ENCODE peak calls at places on chromosome X, in nine cellular contexts. R is heart right ventricle, T is uterus, M is OCI-LY7, Z is foreskin fibroblast, N is brain microvascular endothelial cell, E is dorsolateral prefrontal cortex, X is SK-N-SH, V is IMR-90. W is an unnamed sample.

GRCh38 chrX:37871626-37872302 is 24.4 kb upstream of the DYNLT3 start:
- DNase-seq in R (no peak), T (no peak), M (no peak), Z (peak), N (peak), E (no peak), X (no peak), V (peak), W (no peak)

GRCh38 chrX:110394653-110395052 is 36.0 kb downstream of the RTL9 start:
- DNase-seq in R (no peak), T (no peak), M (no peak), Z (peak), N (peak), E (no peak), X (no peak), V (peak), W (no peak)

GRCh38 chrX:69019073-69019890 is 146.0 kb downstream of the PJA1 start:
- DNase-seq in R (no peak), T (no peak), M (no peak), Z (no peak), N (no peak), E (no peak), X (no peak), V (no peak), W (no peak)

GRCh38 chrX:16517206-16517605 is 132.8 kb upstream of the S100G start:
- DNase-seq in R (no peak), T (no peak), M (no peak), Z (peak), N (no peak), E (no peak), X (no peak), V (peak), W (no peak)

GRCh38 chrX:103343105-103343504 is 13.1 kb downstream of the TCEAL7 start:
- DNase-seq in R (no peak), T (peak), M (peak), Z (peak), N (peak), E (no peak), X (peak), V (peak), W (no peak)

GRCh38 chrX:10633722-10634121 is 13.3 kb upstream of the MID1 start:
- DNase-seq in R (no peak), T (peak), M (no peak), Z (peak), N (peak), E (no peak), X (no peak), V (peak), W (no peak)

GRCh38 chrX:4851534-4851933 is 1138.1 kb upstream of the PRKX start:
- DNase-seq in R (no peak), T (no peak), M (no peak), Z (no peak), N (no peak), E (no peak), X (no peak), V (no peak), W (no peak)

GRCh38 chrX:1483843-1484637 is 31.3 kb upstream of the ASMTL start:
- DNase-seq in R (no peak), T (no peak), M (peak), Z (no peak), N (no peak), E (no peak), X (no peak), V (no peak), W (no peak)

GRCh38 chrX:69186651-69187050 is 21.4 kb upstream of the PJA1 start:
- DNase-seq in R (no peak), T (no peak), M (no peak), Z (no peak), N (no peak), E (no peak), X (no peak), V (no peak), W (no peak)

GRCh38 chrX:148382983-148383382 is 117.4 kb upstream of the AFF2 start:
- DNase-seq in R (no peak), T (no peak), M (no peak), Z (no peak), N (no peak), E (no peak), X (no peak), V (no peak), W (no peak)

GRCh38 chrX:151538190-151539122 is 25.0 kb upstream of the PASD1 start:
- DNase-seq in R (no peak), T (no peak), M (no peak), Z (no peak), N (no peak), E (no peak), X (no peak), V (no peak), W (no peak)

GRCh38 chrX:15277594-15277993 is 7.7 kb upstream of the ASB9 start:
- DNase-seq in R (no peak), T (no peak), M (no peak), Z (no peak), N (no peak), E (no peak), X (no peak), V (no peak), W (no peak)

GRCh38 chrX:123713434-123713833 is 19.4 kb downstream of the THOC2 start:
- DNase-seq in R (no peak), T (no peak), M (no peak), Z (no peak), N (no peak), E (no peak), X (no peak), V (no peak), W (no peak)

GRCh38 chrX:19638968-19639539 is 123.7 kb upstream of the MAP3K15 start:
- DNase-seq in R (no peak), T (no peak), M (no peak), Z (no peak), N (no peak), E (no peak), X (no peak), V (no peak), W (no peak)
- TF ChIP-seq CTCF in R (no peak), T (no peak), M (no peak), Z (no peak), N (no peak), E (no peak), X (peak), V (no peak), W (no peak)

GRCh38 chrX:136200466-136200865 is 50.7 kb downstream of the MAP7D3 start:
- DNase-seq in R (no peak), T (no peak), M (peak), Z (peak), N (no peak), E (no peak), X (no peak), V (peak), W (no peak)
- TF ChIP-seq CTCF in R (peak), T (no peak), M (peak), Z (peak), N (peak), E (no peak), X (peak), V (peak), W (no peak)

DNA sequence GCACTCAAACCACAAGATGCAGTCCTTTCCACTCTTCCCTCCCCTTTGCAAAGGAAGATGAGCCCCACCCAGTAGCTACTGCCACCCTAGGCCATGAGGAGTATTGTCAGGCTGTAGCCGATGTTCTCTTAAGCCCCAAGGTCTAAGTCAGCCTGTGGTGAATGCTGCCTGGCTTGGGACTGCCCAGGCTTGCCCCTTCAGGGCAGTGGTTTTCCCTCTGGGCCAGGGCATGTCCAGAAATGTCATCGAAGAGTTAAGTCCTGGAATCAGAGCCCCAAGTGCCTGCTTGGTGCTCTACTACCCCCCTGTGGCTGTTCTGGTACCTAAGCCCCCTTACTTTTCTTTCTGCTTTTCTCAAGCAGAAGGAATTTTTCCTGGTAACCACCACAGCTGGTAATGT is 11.8 kb upstream of the PGK1 start:
- DNase-seq in R (no peak), T (no peak), M (peak), Z (peak), N (peak), E (no peak), X (no peak), V (peak), W (no peak)
- TF ChIP-seq CTCF in R (no peak), T (no peak), M (peak), Z (peak), N (peak), E (no peak), X (peak), V (peak), W (peak)

DNA sequence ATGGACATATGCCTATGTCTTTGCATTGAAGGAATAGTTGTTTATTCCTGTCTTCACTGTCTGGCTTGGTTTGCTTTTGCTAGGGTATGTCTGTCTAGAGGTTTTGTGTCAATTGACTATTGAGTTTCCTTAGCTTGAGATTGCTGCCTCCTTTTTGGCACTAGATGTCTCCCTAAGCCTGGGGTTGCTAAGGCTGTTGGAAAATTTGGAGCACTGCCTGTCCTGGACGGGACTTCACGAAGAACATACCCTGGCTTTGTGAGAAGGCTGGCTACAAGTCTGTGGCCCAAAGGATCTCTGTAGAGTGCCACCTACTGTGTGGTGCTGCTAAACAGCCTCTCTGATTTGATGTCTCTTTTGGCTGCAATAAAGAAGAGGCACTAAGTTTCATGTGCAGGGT is 183.8 kb upstream of the NUDT10 start:
- DNase-seq in R (no peak), T (no peak), M (peak), Z (no peak), N (no peak), E (no peak), X (no peak), V (no peak), W (no peak)
- TF ChIP-seq CTCF in R (no peak), T (no peak), M (peak), Z (no peak), N (no peak), E (no peak), X (peak), V (no peak), W (no peak)

DNA sequence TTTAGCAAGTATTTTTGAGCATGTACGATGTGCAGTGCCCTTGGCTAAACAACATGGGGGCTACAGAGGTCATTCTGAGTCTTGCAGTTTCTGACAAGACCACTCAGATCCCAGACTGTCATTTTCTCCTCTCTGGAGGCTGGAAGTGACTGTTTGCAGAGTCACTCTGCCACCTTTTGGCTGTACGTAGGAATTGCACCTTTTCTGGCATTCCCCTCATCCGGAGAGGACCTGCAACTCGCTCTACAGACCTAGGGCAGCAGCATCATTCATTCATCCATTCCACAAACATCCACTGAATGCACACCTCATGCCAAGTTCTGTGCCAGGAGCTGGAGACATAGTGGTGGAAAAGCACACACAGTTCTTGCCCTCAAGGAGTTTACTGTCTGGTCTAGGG is 160.4 kb upstream of the GPR101 start:
- DNase-seq in R (no peak), T (no peak), M (peak), Z (no peak), N (peak), E (peak), X (peak), V (peak), W (no peak)
- TF ChIP-seq CTCF in R (peak), T (no peak), M (peak), Z (no peak), N (peak), E (peak), X (peak), V (peak), W (no peak)

GRCh38 chrX:51395474-51395806 is 62.8 kb downstream of the NUDT10 start:
- DNase-seq in R (no peak), T (no peak), M (no peak), Z (no peak), N (no peak), E (no peak), X (no peak), V (no peak), W (no peak)
- TF ChIP-seq CTCF in R (no peak), T (no peak), M (no peak), Z (no peak), N (no peak), E (no peak), X (no peak), V (no peak), W (no peak)

GRCh38 chrX:106791495-106791894 is 11.0 kb upstream of the TBC1D8B start:
- DNase-seq in R (no peak), T (no peak), M (peak), Z (peak), N (no peak), E (no peak), X (no peak), V (peak), W (no peak)
- TF ChIP-seq CTCF in R (peak), T (peak), M (peak), Z (no peak), N (no peak), E (peak), X (peak), V (peak), W (no peak)

DNA sequence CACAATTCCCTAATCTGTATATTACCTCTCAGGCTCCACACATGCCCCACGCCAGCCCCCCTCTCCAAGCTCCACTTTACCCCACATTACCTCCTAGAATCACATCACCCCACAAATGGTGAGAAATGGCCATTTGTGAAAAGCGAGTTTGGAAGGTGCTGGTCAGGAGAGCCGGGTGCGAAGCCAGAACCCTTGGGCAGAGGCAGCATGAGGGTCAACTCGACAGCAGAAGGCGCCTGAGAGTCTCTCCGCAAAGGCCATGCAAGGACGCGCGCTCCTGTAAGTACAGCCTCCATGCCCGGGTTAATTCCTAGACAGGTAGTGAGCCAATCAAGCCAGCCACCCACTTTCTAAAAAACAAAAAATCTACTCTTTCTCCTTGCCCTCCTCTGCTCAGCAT is 42.4 kb downstream of the RHOXF2 start:
- DNase-seq in R (no peak), T (no peak), M (no peak), Z (no peak), N (no peak), E (no peak), X (no peak), V (no peak), W (no peak)
- TF ChIP-seq CTCF in R (no peak), T (no peak), M (no peak), Z (no peak), N (no peak), E (no peak), X (no peak), V (no peak), W (no peak)

W was measured in mesothelial cell of epicardium.